ENCODE peak calls at places on chromosomes 16 and 17, in five cellular contexts. L, N, O, K and A are unnamed samples. For H3K79me1, the result is how much of the 10 kb centered on the place peaks cover.

GRCh38 chr17:44688675-44689491 is 693 bp downstream of the CCDC43 start:
- DNase-seq in L (no peak), N (peak), O (no peak), K (no peak), A (no peak)

GRCh38 chr16:67613808-67614207 is 31.1 kb upstream of the CARMIL2 start:
- DNase-seq in L (peak), N (no peak), O (no peak), K (no peak), A (no peak)

GRCh38 chr17:17551361-17551760 is 40.1 kb downstream of the PEMT start:
- DNase-seq in L (no peak), N (no peak), O (no peak), K (peak), A (peak)

GRCh38 chr17:73343739-73344454 is 32.1 kb upstream of the CDC42EP4 start:
- DNase-seq in L (no peak), N (no peak), O (no peak), K (no peak), A (no peak)

GRCh38 chr17:320809-321385 is 31.7 kb downstream of the RPH3AL start:
- DNase-seq in L (peak), N (no peak), O (no peak), K (no peak), A (no peak)

GRCh38 chr17:27421111-27421510 is 35.1 kb upstream of the KSR1 start:
- DNase-seq in L (no peak), N (no peak), O (no peak), K (no peak), A (no peak)

GRCh38 chr16:84283314-84284167 is 11.1 kb upstream of the WFDC1 start:
- DNase-seq in L (no peak), N (no peak), O (no peak), K (no peak), A (no peak)

GRCh38 chr16:32116080-32116479 is 137.0 kb upstream of the TP53TG3D start:
- DNase-seq in L (no peak), N (no peak), O (no peak), K (no peak), A (no peak)

GRCh38 chr17:9677411-9677810 is 32.1 kb downstream of the USP43 start:
- DNase-seq in L (no peak), N (no peak), O (peak), K (no peak), A (no peak)

GRCh38 chr16:2071454-2072263 is 23.9 kb downstream of the TSC2 start:
- DNase-seq in L (no peak), N (no peak), O (no peak), K (no peak), A (no peak)

GRCh38 chr17:2450016-2450650 is 49.3 kb upstream of the MNT start:
- DNase-seq in L (no peak), N (no peak), O (no peak), K (no peak), A (no peak)

GRCh38 chr16:74713325-74713724 is 12.7 kb upstream of the MLKL start:
- DNase-seq in L (no peak), N (no peak), O (no peak), K (no peak), A (no peak)

GRCh38 chr17:19376799-19377198 is 1.5 kb upstream of the MAPK7 start:
- DNase-seq in L (no peak), N (no peak), O (peak), K (no peak), A (no peak)

GRCh38 chr16:84463221-84463620 is 41.2 kb downstream of the MEAK7 start:
- DNase-seq in L (no peak), N (no peak), O (no peak), K (no peak), A (no peak)

GRCh38 chr17:48723555-48724239 is 712 bp downstream of the PRAC2 start:
- DNase-seq in L (peak), N (no peak), O (no peak), K (no peak), A (peak)

GRCh38 chr17:39152134-39152884 is 872 bp upstream of the PLXDC1 start:
- DNase-seq in L (peak), N (no peak), O (no peak), K (peak), A (no peak)

GRCh38 chr16:68300736-68301459 is 9.8 kb downstream of the SLC7A6OS start:
- DNase-seq in L (no peak), N (no peak), O (no peak), K (no peak), A (no peak)

GRCh38 chr17:13869301-13869700 is 200.0 kb upstream of the COX10 start:
- DNase-seq in L (no peak), N (peak), O (no peak), K (no peak), A (no peak)

GRCh38 chr17:34081269-34081668 is 173.8 kb upstream of the CCL2 start:
- DNase-seq in L (peak), N (peak), O (no peak), K (no peak), A (no peak)

GRCh38 chr17:28916302-28916934 is 13.5 kb upstream of the DHRS13 start:
- DNase-seq in L (no peak), N (peak), O (peak), K (no peak), A (peak)

GRCh38 chr16:67555795-67556212 is 6.5 kb upstream of the CTCF start:
- DNase-seq in L (no peak), N (peak), O (no peak), K (no peak), A (peak)

GRCh38 chr17:36034127-36034526 is 16.4 kb upstream of the CCL23 start:
- DNase-seq in L (no peak), N (no peak), O (no peak), K (no peak), A (no peak)

GRCh38 chr17:732788-733720 is 658 bp downstream of the TLCD3A start:
- DNase-seq in L (peak), N (peak), O (no peak), K (no peak), A (peak)

GRCh38 chr17:50835563-50836231 is at the start of gene WFIKKN2:
- DNase-seq in L (no peak), N (no peak), O (no peak), K (no peak), A (no peak)

GRCh38 chr17:45361976-45362375 is 45.2 kb upstream of the MAP3K14 start:
- DNase-seq in L (no peak), N (no peak), O (no peak), K (no peak), A (no peak)

GRCh38 chr16:67673712-67674580 is 7.3 kb downstream of the C16orf86 start:
- DNase-seq in L (no peak), N (no peak), O (no peak), K (no peak), A (no peak)

GRCh38 chr17:74512624-74513084 is 18.6 kb downstream of the CD300LB start:
- DNase-seq in L (no peak), N (no peak), O (peak), K (no peak), A (no peak)

GRCh38 chr16:47063011-47063724 is 80.6 kb downstream of the NETO2 start:
- DNase-seq in L (no peak), N (no peak), O (no peak), K (no peak), A (no peak)

GRCh38 chr17:37191219-37191618 is 184.6 kb upstream of the C17orf78 start:
- DNase-seq in L (no peak), N (peak), O (no peak), K (no peak), A (peak)

GRCh38 chr17:77247048-77247541 is 106.3 kb downstream of the SEC14L1 start:
- DNase-seq in L (peak), N (peak), O (peak), K (peak), A (peak)

GRCh38 chr16:11386054-11386680 is 40.9 kb downstream of the RMI2 start:
- DNase-seq in L (no peak), N (no peak), O (no peak), K (no peak), A (no peak)

GRCh38 chr17:17722081-17722905 is 41.0 kb downstream of the RAI1 start:
- DNase-seq in L (peak), N (peak), O (no peak), K (no peak), A (peak)

DNA sequence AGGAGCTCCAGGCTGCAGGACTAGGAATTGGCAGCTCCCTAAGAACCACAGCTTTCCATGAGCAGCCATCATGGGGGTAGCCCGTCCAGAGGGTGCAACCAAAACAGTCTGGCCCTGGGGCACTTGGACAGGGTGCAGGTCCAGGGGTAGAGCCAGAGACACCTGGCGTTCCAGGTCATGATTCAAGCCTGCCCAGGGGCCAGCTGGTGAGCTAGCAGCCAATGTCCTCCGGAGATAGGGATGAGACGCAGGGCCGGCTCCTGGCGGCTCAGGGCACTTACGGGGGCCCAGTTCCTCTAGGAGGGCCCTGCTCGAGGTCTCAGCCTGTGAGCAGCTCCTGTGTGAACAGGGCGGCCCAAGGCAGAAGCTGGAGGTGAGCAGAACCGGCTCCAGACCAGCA is 22.1 kb downstream of the PIEZO1 start:
- DNase-seq in L (no peak), N (no peak), O (peak), K (no peak), A (no peak)
- H4K91ac ChIP-seq in L (peak), N (no peak), O (peak), K (peak), A (peak)

GRCh38 chr16:81541314-81541713 is 96.7 kb downstream of the CMIP start:
- DNase-seq in L (no peak), N (no peak), O (no peak), K (no peak), A (no peak)
- H3K79me1 ChIP-seq in L (under half), N (half or more), O (under half), K (under half), A (half or more)

GRCh38 chr16:56930516-56931252 is 1.3 kb upstream of the HERPUD1 start:
- DNase-seq in L (no peak), N (no peak), O (no peak), K (no peak), A (no peak)

GRCh38 chr16:56931769-56932587 is at the start of gene HERPUD1:
- DNase-seq in L (peak), N (peak), O (peak), K (peak), A (peak)

GRCh38 chr16:56932588-56933265 is 785 bp downstream of the HERPUD1 start:
- DNase-seq in L (peak), N (peak), O (peak), K (peak), A (peak)

GRCh38 chr16:56929639-56930038 is 2.3 kb upstream of the HERPUD1 start:
- DNase-seq in L (no peak), N (no peak), O (no peak), K (no peak), A (no peak)

GRCh38 chr16:56931253-56931768 is 631 bp upstream of the HERPUD1 start:
- DNase-seq in L (peak), N (no peak), O (no peak), K (no peak), A (no peak)
- H3K4me3 ChIP-seq in L (peak), N (peak), O (peak), K (peak), A (peak)

GRCh38 chr16:19290860-19291259 is 5.3 kb downstream of the CLEC19A start:
- DNase-seq in L (no peak), N (no peak), O (no peak), K (peak), A (no peak)

GRCh38 chr16:19291459-19291858 is 5.9 kb downstream of the CLEC19A start:
- DNase-seq in L (no peak), N (no peak), O (peak), K (peak), A (peak)

GRCh38 chr16:19288872-19289799 is 3.6 kb downstream of the CLEC19A start:
- DNase-seq in L (no peak), N (no peak), O (no peak), K (no peak), A (no peak)

GRCh38 chr16:19292186-19292585 is 6.7 kb downstream of the CLEC19A start:
- DNase-seq in L (no peak), N (no peak), O (no peak), K (peak), A (no peak)

GRCh38 chr16:19289805-19290490 is 4.4 kb downstream of the CLEC19A start:
- DNase-seq in L (peak), N (no peak), O (no peak), K (peak), A (no peak)
- H4K91ac ChIP-seq in L (peak), N (no peak), O (no peak), K (peak), A (no peak)

GRCh38 chr17:21289175-21289901 is 4.8 kb downstream of the MAP2K3 start:
- DNase-seq in L (no peak), N (no peak), O (no peak), K (no peak), A (no peak)
- H3K79me1 ChIP-seq in L (under half), N (under half), O (under half), K (under half), A (under half)

GRCh38 chr16:81403601-81404391 is 40.8 kb upstream of the CMIP start:
- DNase-seq in L (peak), N (peak), O (peak), K (peak), A (peak)
- H3K4me3 ChIP-seq in L (peak), N (no peak), O (no peak), K (peak), A (no peak)

DNA sequence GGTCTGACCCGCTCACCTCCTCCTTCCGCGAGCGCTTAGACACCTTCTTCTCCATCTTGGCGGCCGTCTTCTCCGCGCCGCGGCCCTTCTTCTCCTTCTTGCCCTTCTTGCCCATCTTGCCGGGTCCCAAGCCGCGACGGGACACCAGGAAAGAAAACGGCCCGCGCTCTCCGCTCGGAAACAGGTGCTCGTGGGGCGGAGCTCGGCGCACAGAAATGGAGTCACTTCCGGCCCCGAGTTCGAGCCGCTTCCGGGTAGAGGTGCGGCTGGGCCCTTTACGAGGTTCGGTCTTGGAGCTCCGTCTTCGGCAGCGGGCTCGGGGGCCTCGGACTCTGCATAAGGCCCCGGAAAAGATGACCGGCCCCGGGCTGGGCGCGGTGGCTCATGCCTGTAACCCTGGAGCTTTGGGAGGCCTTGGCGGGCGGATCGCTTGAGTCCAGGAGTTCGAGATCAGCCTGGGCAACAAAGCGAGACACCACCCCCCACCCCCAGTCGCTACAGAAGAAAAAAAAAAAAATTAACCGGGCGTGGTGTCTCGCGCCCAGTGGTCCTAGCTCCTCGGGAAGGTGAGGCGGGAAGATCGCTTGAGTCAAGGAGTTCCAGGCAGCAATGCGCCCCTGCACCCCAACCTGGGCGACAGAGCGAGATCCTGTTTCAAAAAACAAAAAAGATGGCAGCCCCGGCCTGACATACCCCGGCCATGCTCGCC is at the start of gene KLHDC4:
- DNase-seq in L (peak), N (peak), O (peak), K (peak), A (peak)
- H4K91ac ChIP-seq in L (peak), N (peak), O (peak), K (no peak), A (peak)

GRCh38 chr16:81494434-81494806 is 49.8 kb downstream of the CMIP start:
- DNase-seq in L (no peak), N (no peak), O (no peak), K (no peak), A (no peak)
- H3K79me1 ChIP-seq in L (under half), N (half or more), O (under half), K (under half), A (half or more)

DNA sequence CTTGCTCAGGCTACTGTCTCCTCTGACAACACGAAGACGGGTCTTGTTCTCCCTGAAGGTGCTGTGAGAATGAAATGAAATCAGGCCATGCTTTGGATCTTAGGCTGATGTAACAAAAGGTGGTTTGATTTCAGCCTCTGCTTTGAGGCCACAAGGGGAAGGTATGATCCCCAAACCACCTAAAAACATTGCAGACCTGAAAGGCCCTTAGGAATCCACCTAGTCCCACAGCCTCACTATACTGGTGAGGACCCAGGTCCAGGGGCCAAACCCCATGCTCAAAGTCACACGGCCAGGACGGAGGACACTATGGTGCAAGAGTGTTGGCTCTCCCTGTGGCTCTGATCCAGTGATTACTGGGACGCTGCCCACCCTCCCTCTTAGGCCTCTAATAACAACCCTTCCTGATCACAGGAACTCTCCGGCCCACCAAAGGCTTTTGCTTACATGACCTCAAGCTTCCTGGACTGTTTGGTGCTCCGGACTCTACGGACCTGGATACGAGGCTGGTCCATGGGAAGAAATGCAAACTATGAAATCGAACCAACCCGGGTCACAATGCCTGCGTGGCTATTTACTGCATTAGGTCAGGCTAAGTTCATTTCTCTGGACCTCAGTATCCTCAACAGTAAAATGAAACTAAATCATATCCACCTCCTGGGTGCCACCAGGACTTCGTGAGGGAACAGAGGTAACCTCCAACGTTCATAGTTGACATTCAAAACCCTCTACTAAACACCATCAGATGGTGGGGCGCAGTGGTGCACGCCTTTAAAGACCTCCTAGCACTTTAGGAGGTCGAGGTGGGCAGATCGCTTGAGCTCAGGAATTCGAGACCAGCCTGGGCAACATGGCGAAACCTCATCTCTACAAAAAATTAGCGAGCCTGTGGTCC is 1.5 kb downstream of the TRIM25 start:
- DNase-seq in L (no peak), N (no peak), O (no peak), K (no peak), A (peak)
- H3K4me3 ChIP-seq in L (no peak), N (peak), O (no peak), K (no peak), A (no peak)

GRCh38 chr17:65572186-65572580 is 10.7 kb upstream of the AXIN2 start:
- DNase-seq in L (no peak), N (no peak), O (no peak), K (no peak), A (no peak)

GRCh38 chr17:65568918-65569317 is 7.5 kb upstream of the AXIN2 start:
- DNase-seq in L (no peak), N (no peak), O (no peak), K (no peak), A (no peak)

GRCh38 chr17:65576939-65577338 is 15.5 kb upstream of the AXIN2 start:
- DNase-seq in L (no peak), N (no peak), O (no peak), K (no peak), A (no peak)

GRCh38 chr17:65573283-65573603 is 11.8 kb upstream of the AXIN2 start:
- DNase-seq in L (peak), N (no peak), O (no peak), K (no peak), A (no peak)

GRCh38 chr17:65572581-65573282 is 11.3 kb upstream of the AXIN2 start:
- DNase-seq in L (peak), N (no peak), O (no peak), K (no peak), A (no peak)
- H4K91ac ChIP-seq in L (peak), N (no peak), O (no peak), K (no peak), A (no peak)